ENCODE peak calls at places on chromosomes 3 and 15, in seven cellular contexts. I is testis, L is NB4, E is A549, J is uterus, B is ovary, O is stomach. Q is an unnamed sample.

GRCh38 chr3:36393563-36393962 is 13.3 kb downstream of the STAC start:
- DNase-seq in I (no peak), L (peak; percentile 2), E (no peak), J (no peak), B (no peak), O (no peak), Q (no peak)

GRCh38 chr3:14413381-14414071 is 11.1 kb downstream of the SLC6A6 start:
- DNase-seq in I (no peak), L (no peak), E (no peak), J (no peak), B (no peak), O (no peak), Q (no peak)

GRCh38 chr15:92934706-92935105 is 34.6 kb downstream of the CHD2 start:
- DNase-seq in I (no peak), L (no peak), E (no peak), J (no peak), B (no peak), O (no peak), Q (no peak)

GRCh38 chr15:68213991-68214837 is 9.1 kb upstream of the CALML4 start:
- DNase-seq in I (no peak), L (no peak), E (no peak), J (no peak), B (no peak), O (no peak), Q (no peak)

GRCh38 chr3:10395196-10395595 is 74.3 kb upstream of the SEC13 start:
- DNase-seq in I (no peak), L (no peak), E (no peak), J (no peak), B (no peak), O (no peak), Q (no peak)

GRCh38 chr15:84752700-84753099 is 4.3 kb downstream of the ZNF592 start:
- DNase-seq in I (no peak), L (no peak), E (no peak), J (no peak), B (no peak), O (no peak), Q (no peak)

GRCh38 chr3:12371525-12372140 is 82.8 kb downstream of the PPARG start:
- DNase-seq in I (peak; percentile 20), L (no peak), E (no peak), J (no peak), B (peak; percentile 41), O (peak; percentile 62), Q (no peak)

GRCh38 chr15:42134617-42135243 is 21.7 kb downstream of the PLA2G4F start:
- DNase-seq in I (no peak), L (no peak), E (no peak), J (no peak), B (no peak), O (peak; percentile 15), Q (no peak)

GRCh38 chr3:185822221-185822956 is 2.5 kb downstream of the IGF2BP2 start:
- DNase-seq in I (no peak), L (no peak), E (no peak), J (no peak), B (no peak), O (no peak), Q (peak; percentile 67)

GRCh38 chr3:110598847-110599490 is 472.6 kb upstream of the NECTIN3 start:
- DNase-seq in I (no peak), L (no peak), E (no peak), J (no peak), B (no peak), O (no peak), Q (no peak)

GRCh38 chr15:25416693-25417092 is 22.1 kb downstream of the UBE3A start:
- DNase-seq in I (no peak), L (no peak), E (no peak), J (no peak), B (no peak), O (no peak), Q (no peak)

GRCh38 chr3:173586176-173586575 is 188.6 kb downstream of the NLGN1 start:
- DNase-seq in I (no peak), L (no peak), E (no peak), J (no peak), B (no peak), O (no peak), Q (no peak)

GRCh38 chr3:89049119-89049518 is 58.3 kb upstream of the EPHA3 start:
- DNase-seq in I (no peak), L (peak; percentile 18), E (no peak), J (no peak), B (no peak), O (no peak), Q (no peak)

GRCh38 chr3:71441217-71441924 is 142.2 kb downstream of the FOXP1 start:
- DNase-seq in I (no peak), L (peak; percentile 12), E (no peak), J (no peak), B (no peak), O (no peak), Q (no peak)

GRCh38 chr3:170372190-170372879 is 14.8 kb downstream of the SKIL start:
- DNase-seq in I (no peak), L (no peak), E (no peak), J (no peak), B (no peak), O (no peak), Q (no peak)

GRCh38 chr15:42621386-42621785 is 46.0 kb downstream of the STARD9 start:
- DNase-seq in I (no peak), L (no peak), E (no peak), J (no peak), B (no peak), O (no peak), Q (no peak)

GRCh38 chr15:81024265-81024875 is 23.6 kb downstream of the TLNRD1 start:
- DNase-seq in I (no peak), L (peak; percentile 79), E (no peak), J (no peak), B (no peak), O (no peak), Q (no peak)

GRCh38 chr3:187667526-187667925 is 2.7 kb downstream of the SST start:
- DNase-seq in I (no peak), L (no peak), E (no peak), J (no peak), B (no peak), O (no peak), Q (no peak)

GRCh38 chr3:18153571-18154173 is 271.5 kb downstream of the SATB1 start:
- DNase-seq in I (no peak), L (peak; percentile 58), E (peak; percentile 61), J (no peak), B (no peak), O (no peak), Q (peak; percentile 34)

GRCh38 chr3:23629181-23629893 is 176.4 kb upstream of the UBE2E1 start:
- DNase-seq in I (no peak), L (no peak), E (no peak), J (no peak), B (no peak), O (no peak), Q (no peak)

GRCh38 chr3:12049675-12050074 is 45.5 kb downstream of the SYN2 start:
- DNase-seq in I (no peak), L (peak; percentile 13), E (no peak), J (no peak), B (no peak), O (no peak), Q (peak; percentile 12)

GRCh38 chr15:60134609-60135008 is 130.5 kb downstream of the FOXB1 start:
- DNase-seq in I (peak; percentile 23), L (no peak), E (peak; percentile 25), J (no peak), B (no peak), O (no peak), Q (no peak)

GRCh38 chr3:50321844-50322385 is 630 bp downstream of the HYAL2 start:
- DNase-seq in I (no peak), L (no peak), E (no peak), J (no peak), B (no peak), O (no peak), Q (no peak)

GRCh38 chr3:160260587-160261270 is 35.5 kb downstream of the C3orf80 start:
- DNase-seq in I (no peak), L (no peak), E (no peak), J (no peak), B (no peak), O (no peak), Q (no peak)

GRCh38 chr3:184561329-184562145 is at the start of gene EPHB3:
- DNase-seq in I (peak; percentile 99), L (peak; percentile 95), E (peak; percentile 96), J (peak; percentile 100), B (peak; percentile 100), O (peak; percentile 100), Q (peak; percentile 100)
- TF ChIP-seq POLR2A in I (peak; percentile 80), L (no peak), E (peak; percentile 69), J (peak; percentile 99), B (peak; percentile 90), O (no peak), Q (peak; percentile 76)

GRCh38 chr3:149080011-149080698 is 6.2 kb downstream of the HLTF start:
- DNase-seq in I (no peak), L (no peak), E (no peak), J (no peak), B (no peak), O (no peak), Q (no peak)
- TF ChIP-seq POLR2A in I (no peak), L (no peak), E (no peak), J (no peak), B (no peak), O (no peak), Q (no peak)

DNA sequence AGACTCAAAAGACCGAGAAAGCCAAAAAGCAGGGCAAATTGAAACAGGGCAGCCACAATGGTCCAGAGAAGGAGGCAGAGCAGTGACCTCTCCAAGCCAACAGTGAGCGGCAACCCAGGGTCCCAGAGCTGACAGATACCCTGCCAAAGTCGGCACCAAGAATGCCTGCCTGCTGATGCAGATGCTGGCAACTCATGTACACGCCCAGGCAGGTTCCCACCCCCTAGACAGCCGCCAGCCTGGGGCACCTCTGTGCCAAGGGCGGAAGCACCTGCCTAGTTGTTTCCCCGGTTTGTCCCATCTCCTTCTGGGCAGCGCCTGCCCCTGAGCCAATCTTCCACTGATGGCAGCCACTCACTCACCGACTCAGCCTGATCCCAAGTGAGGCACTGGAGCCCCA is 22.1 kb downstream of the KLHL25 start:
- DNase-seq in I (no peak), L (no peak), E (no peak), J (no peak), B (no peak), O (peak; percentile 75), Q (no peak)
- TF ChIP-seq POLR2A in I (no peak), L (no peak), E (no peak), J (no peak), B (no peak), O (no peak), Q (no peak)

DNA sequence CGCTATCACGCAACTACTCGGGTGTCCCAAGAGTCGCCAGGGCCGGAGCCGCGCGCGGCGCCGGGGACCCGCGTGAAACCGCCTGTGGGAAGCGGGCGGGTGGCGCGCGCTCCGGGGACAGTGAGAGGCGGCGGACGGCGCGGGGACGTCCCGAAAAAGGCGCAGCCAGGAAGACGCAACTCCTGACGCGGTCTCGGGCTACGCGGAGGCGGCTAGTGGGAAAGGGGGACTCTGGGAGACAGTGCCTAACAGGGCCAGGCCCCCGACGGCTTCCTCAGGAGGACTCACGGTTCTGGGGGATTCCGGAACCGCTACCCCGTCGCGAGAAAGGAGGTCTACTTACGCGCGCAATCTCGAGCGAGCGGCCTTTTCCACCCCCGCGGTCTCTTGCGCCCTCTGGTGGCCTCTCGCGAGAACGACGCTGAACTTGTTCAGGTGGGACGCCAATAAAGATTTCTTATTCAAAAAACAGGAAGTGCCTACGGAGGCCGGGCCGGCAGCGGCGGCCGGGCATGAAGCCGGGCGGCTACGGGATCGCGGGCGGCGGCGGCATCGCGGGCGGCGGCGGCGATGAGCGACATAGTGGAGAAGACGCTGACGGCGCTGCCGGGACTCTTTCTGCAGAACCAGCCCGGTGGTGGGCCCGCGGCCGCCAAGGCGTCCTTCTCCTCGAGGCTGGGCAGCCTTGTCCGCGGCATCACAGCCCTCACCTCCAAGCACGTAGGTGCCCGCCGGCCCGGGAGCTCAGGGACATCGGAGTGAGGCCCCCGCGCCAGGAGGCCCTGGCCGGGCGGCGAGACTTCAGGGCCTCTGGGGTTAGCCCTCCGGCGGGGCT is at the start of gene AP4E1:
- DNase-seq in I (peak; percentile 94), L (peak; percentile 96), E (peak; percentile 75), J (peak; percentile 92), B (peak; percentile 93), O (peak; percentile 93), Q (peak; percentile 33)
- TF ChIP-seq POLR2A in I (no peak), L (peak; percentile 59), E (peak; percentile 24), J (peak; percentile 39), B (peak; percentile 62), O (no peak), Q (peak; percentile 51)

Q was measured in H54.